ENCODE peak calls at places on chromosomes 13 and 19, in five cellular contexts. One of them, this sample, is unnamed. For H3K4me1, the result is how much of the 10 kb centered on the place peaks cover.

GRCh38 chr19:14363203-14364097 is 17.8 kb upstream of the ADGRE5 start:
- DNase-seq in CD4-positive, CD25-positive, alpha-beta regulatory T cell: peak
- DNase-seq in psoas muscle: peak
- DNase-seq in aorta: peak
- DNase-seq in PC-3: peak
- DNase-seq in this sample: no peak

GRCh38 chr13:33644607-33645543 is 173.1 kb upstream of the RFC3 start:
- DNase-seq in CD4-positive, CD25-positive, alpha-beta regulatory T cell: no peak
- DNase-seq in psoas muscle: peak
- DNase-seq in PC-3: peak
- DNase-seq in aorta: no peak
- DNase-seq in this sample: no peak

GRCh38 chr13:33367931-33368330 is 82.4 kb upstream of the STARD13 start:
- DNase-seq in psoas muscle: no peak
- DNase-seq in aorta: no peak
- DNase-seq in PC-3: no peak
- DNase-seq in CD4-positive, CD25-positive, alpha-beta regulatory T cell: no peak
- DNase-seq in this sample: no peak

GRCh38 chr13:46783504-46783903 is 13.5 kb downstream of the ESD start:
- DNase-seq in PC-3: no peak
- DNase-seq in aorta: no peak
- DNase-seq in CD4-positive, CD25-positive, alpha-beta regulatory T cell: no peak
- DNase-seq in psoas muscle: no peak
- DNase-seq in this sample: no peak

GRCh38 chr19:8022275-8022674 is 16.8 kb upstream of the ELAVL1 start:
- DNase-seq in aorta: no peak
- DNase-seq in PC-3: no peak
- DNase-seq in CD4-positive, CD25-positive, alpha-beta regulatory T cell: no peak
- DNase-seq in psoas muscle: no peak
- DNase-seq in this sample: no peak

GRCh38 chr19:30165228-30165813 is 206.9 kb upstream of the ZNF536 start:
- DNase-seq in psoas muscle: no peak
- DNase-seq in CD4-positive, CD25-positive, alpha-beta regulatory T cell: no peak
- DNase-seq in PC-3: no peak
- DNase-seq in aorta: no peak
- DNase-seq in this sample: no peak

GRCh38 chr13:27896726-27897125 is 23.1 kb upstream of the PDX1 start:
- DNase-seq in CD4-positive, CD25-positive, alpha-beta regulatory T cell: no peak
- DNase-seq in aorta: no peak
- DNase-seq in PC-3: no peak
- DNase-seq in psoas muscle: no peak
- DNase-seq in this sample: no peak

GRCh38 chr19:57642396-57643046 is 9.6 kb downstream of the ZNF211 start:
- DNase-seq in PC-3: no peak
- DNase-seq in psoas muscle: no peak
- DNase-seq in aorta: no peak
- DNase-seq in CD4-positive, CD25-positive, alpha-beta regulatory T cell: no peak
- DNase-seq in this sample: no peak

GRCh38 chr19:27776524-27776923 is 1436.4 kb downstream of the UQCRFS1 start:
- DNase-seq in PC-3: no peak
- DNase-seq in aorta: no peak
- DNase-seq in psoas muscle: no peak
- DNase-seq in CD4-positive, CD25-positive, alpha-beta regulatory T cell: no peak
- DNase-seq in this sample: no peak

GRCh38 chr13:49248433-49249002 is 793 bp downstream of the CDADC1 start:
- DNase-seq in psoas muscle: no peak
- DNase-seq in PC-3: peak
- DNase-seq in aorta: peak
- DNase-seq in CD4-positive, CD25-positive, alpha-beta regulatory T cell: peak
- DNase-seq in this sample: no peak

GRCh38 chr19:55178781-55179569 is 1.1 kb downstream of the SYT5 start:
- DNase-seq in psoas muscle: peak
- DNase-seq in aorta: peak
- DNase-seq in CD4-positive, CD25-positive, alpha-beta regulatory T cell: peak
- DNase-seq in PC-3: peak
- DNase-seq in this sample: peak

GRCh38 chr13:28338202-28338601 is 156.7 kb downstream of the FLT1 start:
- DNase-seq in aorta: no peak
- DNase-seq in PC-3: no peak
- DNase-seq in CD4-positive, CD25-positive, alpha-beta regulatory T cell: no peak
- DNase-seq in psoas muscle: no peak
- DNase-seq in this sample: no peak

GRCh38 chr19:2294377-2295335 is 12.7 kb upstream of the PEAK3 start:
- DNase-seq in PC-3: no peak
- DNase-seq in aorta: peak
- DNase-seq in psoas muscle: no peak
- DNase-seq in CD4-positive, CD25-positive, alpha-beta regulatory T cell: no peak
- DNase-seq in this sample: no peak

GRCh38 chr13:50484472-50485113 is 358.9 kb downstream of the DLEU7 start:
- DNase-seq in PC-3: no peak
- DNase-seq in aorta: no peak
- DNase-seq in CD4-positive, CD25-positive, alpha-beta regulatory T cell: no peak
- DNase-seq in psoas muscle: no peak
- DNase-seq in this sample: no peak

GRCh38 chr19:48543121-48543710 is 8.8 kb upstream of the SULT2B1 start:
- DNase-seq in aorta: no peak
- DNase-seq in psoas muscle: peak
- DNase-seq in CD4-positive, CD25-positive, alpha-beta regulatory T cell: no peak
- DNase-seq in PC-3: peak
- DNase-seq in this sample: no peak

GRCh38 chr13:20998649-20999415 is 62.6 kb downstream of the LATS2 start:
- DNase-seq in CD4-positive, CD25-positive, alpha-beta regulatory T cell: no peak
- DNase-seq in psoas muscle: no peak
- DNase-seq in PC-3: no peak
- DNase-seq in aorta: no peak
- DNase-seq in this sample: no peak

GRCh38 chr19:2253106-2254051 is 2.8 kb downstream of the JSRP1 start:
- DNase-seq in psoas muscle: no peak
- DNase-seq in PC-3: no peak
- DNase-seq in CD4-positive, CD25-positive, alpha-beta regulatory T cell: peak
- DNase-seq in aorta: no peak
- DNase-seq in this sample: no peak

GRCh38 chr13:90055760-90056159 is 1291.7 kb upstream of the MIR17HG start:
- DNase-seq in CD4-positive, CD25-positive, alpha-beta regulatory T cell: no peak
- DNase-seq in psoas muscle: no peak
- DNase-seq in aorta: no peak
- DNase-seq in PC-3: no peak
- DNase-seq in this sample: no peak

GRCh38 chr13:25836709-25837316 is 215.0 kb downstream of the SHISA2 start:
- DNase-seq in psoas muscle: no peak
- DNase-seq in CD4-positive, CD25-positive, alpha-beta regulatory T cell: no peak
- DNase-seq in aorta: no peak
- DNase-seq in PC-3: no peak
- DNase-seq in this sample: no peak

GRCh38 chr19:28905996-28906395 is 307.0 kb downstream of the UQCRFS1 start:
- DNase-seq in PC-3: no peak
- DNase-seq in aorta: no peak
- DNase-seq in CD4-positive, CD25-positive, alpha-beta regulatory T cell: no peak
- DNase-seq in psoas muscle: no peak
- DNase-seq in this sample: no peak

GRCh38 chr13:39655041-39655568 is 357 bp upstream of the COG6 start:
- DNase-seq in PC-3: no peak
- DNase-seq in psoas muscle: no peak
- DNase-seq in aorta: no peak
- DNase-seq in CD4-positive, CD25-positive, alpha-beta regulatory T cell: no peak
- DNase-seq in this sample: no peak

GRCh38 chr13:20231839-20232555 is at the start of gene GJB6:
- DNase-seq in aorta: no peak
- DNase-seq in PC-3: no peak
- DNase-seq in psoas muscle: no peak
- DNase-seq in CD4-positive, CD25-positive, alpha-beta regulatory T cell: peak
- DNase-seq in this sample: no peak

GRCh38 chr13:39364797-39365468 is 238.1 kb downstream of the LHFPL6 start:
- DNase-seq in psoas muscle: no peak
- DNase-seq in aorta: no peak
- DNase-seq in PC-3: peak
- DNase-seq in CD4-positive, CD25-positive, alpha-beta regulatory T cell: no peak
- DNase-seq in this sample: no peak

GRCh38 chr19:44575116-44575700 is 38.2 kb upstream of the IGSF23 start:
- DNase-seq in PC-3: peak
- DNase-seq in psoas muscle: no peak
- DNase-seq in aorta: no peak
- DNase-seq in CD4-positive, CD25-positive, alpha-beta regulatory T cell: no peak
- DNase-seq in this sample: no peak

GRCh38 chr19:44574201-44574950 is 39.0 kb upstream of the IGSF23 start:
- DNase-seq in aorta: no peak
- DNase-seq in CD4-positive, CD25-positive, alpha-beta regulatory T cell: no peak
- DNase-seq in psoas muscle: no peak
- DNase-seq in PC-3: peak
- DNase-seq in this sample: no peak

GRCh38 chr19:44571830-44572661 is 41.3 kb upstream of the IGSF23 start:
- DNase-seq in CD4-positive, CD25-positive, alpha-beta regulatory T cell: no peak
- DNase-seq in aorta: no peak
- DNase-seq in PC-3: no peak
- DNase-seq in psoas muscle: no peak
- DNase-seq in this sample: no peak

GRCh38 chr19:44573183-44573582 is 40.2 kb upstream of the IGSF23 start:
- DNase-seq in aorta: no peak
- DNase-seq in psoas muscle: no peak
- DNase-seq in PC-3: no peak
- DNase-seq in CD4-positive, CD25-positive, alpha-beta regulatory T cell: no peak
- DNase-seq in this sample: no peak

DNA sequence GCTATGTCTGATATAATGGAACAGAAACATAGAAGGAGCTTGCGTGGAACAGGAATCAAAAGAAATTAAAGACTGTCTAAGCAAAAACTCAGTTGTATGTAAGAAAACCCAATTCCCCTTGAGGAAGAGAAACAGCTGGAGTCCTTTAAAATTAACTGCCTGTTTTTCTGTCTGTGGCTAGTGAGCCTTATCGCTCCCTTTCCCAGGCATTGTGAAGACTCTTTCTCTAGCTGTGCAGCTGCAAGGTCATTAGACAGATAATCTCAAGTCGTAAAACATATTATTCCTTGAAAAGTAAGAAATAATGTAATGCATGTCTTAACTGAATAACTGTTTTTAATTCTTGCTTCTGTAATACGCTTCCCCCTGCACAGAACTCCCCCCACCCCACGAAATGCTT is 39.7 kb upstream of the IGSF23 start:
- DNase-seq in psoas muscle: no peak
- DNase-seq in CD4-positive, CD25-positive, alpha-beta regulatory T cell: no peak
- DNase-seq in PC-3: no peak
- DNase-seq in aorta: no peak
- DNase-seq in this sample: no peak
- H3K4me1 ChIP-seq in psoas muscle: under half
- H3K4me1 ChIP-seq in CD4-positive, CD25-positive, alpha-beta regulatory T cell: under half
- H3K4me1 ChIP-seq in PC-3: under half
- H3K4me1 ChIP-seq in aorta: under half
- H3K4me1 ChIP-seq in this sample: under half

GRCh38 chr13:101417501-101417900 is 1.2 kb upstream of the NALCN start:
- DNase-seq in psoas muscle: no peak
- DNase-seq in PC-3: no peak
- DNase-seq in CD4-positive, CD25-positive, alpha-beta regulatory T cell: no peak
- DNase-seq in aorta: no peak
- DNase-seq in this sample: no peak

GRCh38 chr13:101412076-101412475 is 4.2 kb downstream of the NALCN start:
- DNase-seq in aorta: no peak
- DNase-seq in CD4-positive, CD25-positive, alpha-beta regulatory T cell: no peak
- DNase-seq in PC-3: no peak
- DNase-seq in psoas muscle: no peak
- DNase-seq in this sample: no peak

GRCh38 chr13:101416181-101417042 is at the start of gene NALCN:
- DNase-seq in psoas muscle: peak
- DNase-seq in PC-3: peak
- DNase-seq in CD4-positive, CD25-positive, alpha-beta regulatory T cell: no peak
- DNase-seq in aorta: peak
- DNase-seq in this sample: no peak

GRCh38 chr13:101417043-101417406 is 717 bp upstream of the NALCN start:
- DNase-seq in PC-3: peak
- DNase-seq in CD4-positive, CD25-positive, alpha-beta regulatory T cell: no peak
- DNase-seq in psoas muscle: no peak
- DNase-seq in aorta: no peak
- DNase-seq in this sample: no peak

GRCh38 chr13:101415358-101416174 is 742 bp downstream of the NALCN start:
- DNase-seq in aorta: no peak
- DNase-seq in PC-3: no peak
- DNase-seq in psoas muscle: peak
- DNase-seq in CD4-positive, CD25-positive, alpha-beta regulatory T cell: no peak
- DNase-seq in this sample: no peak
- H3K4me3 ChIP-seq in aorta: peak
- H3K4me3 ChIP-seq in PC-3: peak
- H3K4me3 ChIP-seq in psoas muscle: peak
- H3K4me3 ChIP-seq in CD4-positive, CD25-positive, alpha-beta regulatory T cell: no peak
- H3K4me3 ChIP-seq in this sample: no peak

GRCh38 chr13:98315902-98316301 is 138.8 kb upstream of the RNF113B start:
- DNase-seq in psoas muscle: no peak
- DNase-seq in aorta: no peak
- DNase-seq in PC-3: no peak
- DNase-seq in CD4-positive, CD25-positive, alpha-beta regulatory T cell: no peak
- DNase-seq in this sample: no peak
- H3K4me1 ChIP-seq in psoas muscle: under half
- H3K4me1 ChIP-seq in aorta: under half
- H3K4me1 ChIP-seq in PC-3: under half
- H3K4me1 ChIP-seq in CD4-positive, CD25-positive, alpha-beta regulatory T cell: under half
- H3K4me1 ChIP-seq in this sample: under half

GRCh38 chr13:113064000-113064533 is 41.5 kb upstream of the F7 start:
- DNase-seq in CD4-positive, CD25-positive, alpha-beta regulatory T cell: no peak
- DNase-seq in PC-3: no peak
- DNase-seq in psoas muscle: no peak
- DNase-seq in aorta: peak
- DNase-seq in this sample: no peak
- H3K4me3 ChIP-seq in CD4-positive, CD25-positive, alpha-beta regulatory T cell: no peak
- H3K4me3 ChIP-seq in PC-3: no peak
- H3K4me3 ChIP-seq in psoas muscle: no peak
- H3K4me3 ChIP-seq in aorta: no peak
- H3K4me3 ChIP-seq in this sample: no peak

GRCh38 chr19:38710416-38710702 is 33.9 kb downstream of the CAPN12 start:
- DNase-seq in psoas muscle: no peak
- DNase-seq in CD4-positive, CD25-positive, alpha-beta regulatory T cell: no peak
- DNase-seq in aorta: no peak
- DNase-seq in PC-3: no peak
- DNase-seq in this sample: no peak
- H3K4me1 ChIP-seq in psoas muscle: half or more
- H3K4me1 ChIP-seq in CD4-positive, CD25-positive, alpha-beta regulatory T cell: under half
- H3K4me1 ChIP-seq in aorta: under half
- H3K4me1 ChIP-seq in PC-3: under half
- H3K4me1 ChIP-seq in this sample: under half

GRCh38 chr19:10107817-10108367 is 1.7 kb downstream of the PPAN start:
- DNase-seq in CD4-positive, CD25-positive, alpha-beta regulatory T cell: no peak
- DNase-seq in aorta: no peak
- DNase-seq in psoas muscle: no peak
- DNase-seq in PC-3: no peak
- DNase-seq in this sample: no peak
- H3K4me3 ChIP-seq in CD4-positive, CD25-positive, alpha-beta regulatory T cell: no peak
- H3K4me3 ChIP-seq in aorta: no peak
- H3K4me3 ChIP-seq in psoas muscle: peak
- H3K4me3 ChIP-seq in PC-3: peak
- H3K4me3 ChIP-seq in this sample: no peak

This sample was measured in effector memory CD4-positive, alpha-beta T cell.